ENCODE peak calls at places on chromosomes 6 and 20, in six cellular contexts. B is type B pancreatic cell, A is ovary, U is AG09319, I is pancreas, Y is SK-N-SH. D is an unnamed sample.
A peak's percentile ranks its signal among the peaks of the same experiment; 100 is the strongest.

GRCh38 chr6:41503841-41504525 is 42.2 kb upstream of the FOXP4 start:
- DNase-seq in I (no peak), U (no peak), B (no peak), Y (peak; percentile 82), A (peak; percentile 59), D (no peak)

GRCh38 chr6:46221221-46221793 is 50.5 kb upstream of the ENPP5 start:
- DNase-seq in I (no peak), Y (no peak), U (peak; percentile 3), A (no peak), B (no peak), D (no peak)

GRCh38 chr6:86937219-86938079 is at the start of gene HTR1E:
- DNase-seq in U (no peak), B (peak; percentile 68), Y (peak; percentile 86), A (peak; percentile 68), I (peak; percentile 64), D (peak; percentile 74)

GRCh38 chr6:112224088-112224487 is 30.3 kb downstream of the LAMA4 start:
- DNase-seq in Y (no peak), A (no peak), B (no peak), U (no peak), I (no peak), D (no peak)

GRCh38 chr6:127550403-127550802 is 26.6 kb upstream of the C6orf58 start:
- DNase-seq in Y (no peak), A (no peak), I (no peak), U (peak; percentile 20), B (no peak), D (no peak)

GRCh38 chr6:79193971-79194370 is 40.5 kb downstream of the HMGN3 start:
- DNase-seq in Y (no peak), I (no peak), A (no peak), B (no peak), U (no peak), D (no peak)

GRCh38 chr6:10951675-10952282 is 64.9 kb downstream of the SYCP2L start:
- DNase-seq in A (no peak), Y (peak; percentile 39), U (peak; percentile 35), B (no peak), I (no peak), D (no peak)

GRCh38 chr6:7975764-7976146 is 65.2 kb upstream of the TXNDC5 start:
- DNase-seq in Y (no peak), I (no peak), B (no peak), U (no peak), A (peak; percentile 24), D (peak; percentile 36)

GRCh38 chr6:3252861-3253596 is 5.7 kb upstream of the PSMG4 start:
- DNase-seq in B (no peak), I (no peak), U (no peak), A (no peak), Y (no peak), D (no peak)

GRCh38 chr6:145043926-145044500 is 691.3 kb downstream of the EPM2A start:
- DNase-seq in A (no peak), B (no peak), U (no peak), I (no peak), Y (no peak), D (no peak)

GRCh38 chr20:1761116-1761515 is 103.5 kb upstream of the SIRPG start:
- DNase-seq in I (no peak), A (no peak), Y (no peak), B (no peak), U (peak; percentile 5), D (no peak)

GRCh38 chr6:31836676-31837611 is 9.4 kb downstream of the HSPA1B start:
- DNase-seq in Y (no peak), I (no peak), A (no peak), B (no peak), U (no peak), D (no peak)

GRCh38 chr6:39496951-39497350 is 174.4 kb upstream of the KCNK16 start:
- DNase-seq in U (peak; percentile 46), Y (no peak), B (no peak), A (peak; percentile 79), I (no peak), D (no peak)

GRCh38 chr6:96391776-96392175 is 129.8 kb upstream of the UFL1 start:
- DNase-seq in I (peak; percentile 10), Y (peak; percentile 20), U (no peak), B (no peak), A (no peak), D (peak; percentile 33)

GRCh38 chr6:143059616-143060353 is 904 bp upstream of the AIG1 start:
- DNase-seq in I (peak; percentile 45), B (no peak), A (peak; percentile 28), Y (peak; percentile 13), U (peak; percentile 78), D (no peak)

GRCh38 chr6:53375851-53376250 is 27.1 kb upstream of the ELOVL5 start:
- DNase-seq in A (no peak), I (no peak), Y (no peak), B (no peak), U (no peak), D (no peak)

GRCh38 chr6:122947355-122947754 is 48.7 kb upstream of the CLVS2 start:
- DNase-seq in A (no peak), I (no peak), Y (peak; percentile 36), U (no peak), B (no peak), D (no peak)

GRCh38 chr6:71338540-71339316 is 50.1 kb downstream of the OGFRL1 start:
- DNase-seq in I (no peak), Y (no peak), B (no peak), U (no peak), A (no peak), D (no peak)

GRCh38 chr6:127816643-127817042 is 84.2 kb downstream of the THEMIS start:
- DNase-seq in I (no peak), B (no peak), A (no peak), Y (no peak), U (no peak), D (no peak)

GRCh38 chr6:37324131-37325033 is 29.4 kb upstream of the RNF8 start:
- DNase-seq in I (no peak), B (no peak), U (no peak), A (no peak), Y (no peak), D (no peak)

GRCh38 chr6:26033942-26034354 is 53.3 kb upstream of the HFE start:
- DNase-seq in Y (no peak), A (no peak), U (no peak), I (no peak), B (no peak), D (no peak)

GRCh38 chr6:143110572-143110971 is 49.9 kb downstream of the AIG1 start:
- DNase-seq in U (no peak), Y (no peak), I (no peak), A (no peak), B (no peak), D (no peak)

GRCh38 chr6:143952947-143953346 is 55.1 kb downstream of the PLAGL1 start:
- DNase-seq in I (no peak), Y (no peak), A (no peak), U (no peak), B (no peak), D (no peak)

GRCh38 chr6:13733178-13733851 is 21.7 kb upstream of the RANBP9 start:
- DNase-seq in A (peak; percentile 87), U (peak; percentile 77), I (peak; percentile 29), B (no peak), Y (no peak), D (peak; percentile 15)

GRCh38 chr6:92110390-92110789 is 1309.0 kb downstream of the EPHA7 start:
- DNase-seq in Y (no peak), U (no peak), A (no peak), B (no peak), I (no peak), D (no peak)

GRCh38 chr6:71199796-71200195 is 88.8 kb upstream of the OGFRL1 start:
- DNase-seq in U (no peak), B (no peak), I (no peak), A (no peak), Y (no peak), D (no peak)

GRCh38 chr6:37137881-37138568 is 31.9 kb upstream of the PIM1 start:
- DNase-seq in I (no peak), A (no peak), B (no peak), U (no peak), Y (no peak), D (no peak)

GRCh38 chr6:85405175-85405852 is 44.6 kb upstream of the NT5E start:
- DNase-seq in B (no peak), I (peak; percentile 56), A (no peak), Y (no peak), U (peak; percentile 54), D (no peak)

DNA sequence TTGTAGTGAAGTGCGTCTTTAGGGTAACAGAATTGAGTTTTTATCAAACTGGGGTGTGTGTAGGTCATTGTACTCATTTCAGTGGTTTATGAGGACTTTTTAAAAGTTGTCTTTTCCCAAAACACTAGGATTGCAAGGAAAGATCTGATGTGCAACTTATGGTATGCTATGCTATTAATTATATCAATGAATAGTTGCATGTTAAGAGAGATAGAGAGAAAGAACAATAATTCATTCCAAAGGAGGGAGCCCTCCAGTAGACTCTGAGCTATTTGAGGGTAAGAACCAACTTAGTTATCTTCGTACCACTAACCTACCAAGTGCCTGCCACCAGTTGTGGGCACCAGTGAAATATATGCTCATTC is 117.1 kb downstream of the RNF144B start:
- DNase-seq in U (no peak), A (no peak), Y (no peak), B (no peak), I (no peak), D (no peak)
- TF ChIP-seq CTCF in U (no peak), A (no peak), Y (no peak), B (peak; percentile 7), I (no peak), D (no peak)

GRCh38 chr6:21754891-21755290 is 161.3 kb downstream of the SOX4 start:
- DNase-seq in U (no peak), B (no peak), Y (no peak), I (no peak), A (no peak), D (no peak)

GRCh38 chr6:21756487-21756886 is 162.9 kb downstream of the SOX4 start:
- DNase-seq in I (no peak), A (no peak), Y (no peak), U (no peak), B (no peak), D (no peak)

GRCh38 chr6:21764989-21765388 is 171.4 kb downstream of the SOX4 start:
- DNase-seq in B (no peak), Y (no peak), A (no peak), I (no peak), U (no peak), D (no peak)

GRCh38 chr6:21759721-21760120 is 166.2 kb downstream of the SOX4 start:
- DNase-seq in Y (no peak), U (no peak), B (no peak), A (no peak), I (no peak), D (no peak)
- TF ChIP-seq CTCF in Y (no peak), U (no peak), B (no peak), A (no peak), I (no peak), D (no peak)

GRCh38 chr6:149234051-149234962 is 83.2 kb upstream of the TAB2 start:
- DNase-seq in Y (no peak), U (no peak), I (no peak), B (no peak), A (no peak), D (no peak)
- TF ChIP-seq CTCF in Y (peak; percentile 9), U (no peak), I (no peak), B (no peak), A (no peak), D (no peak)

GRCh38 chr20:52727740-52728456 is 244.3 kb upstream of the TSHZ2 start:
- DNase-seq in U (no peak), B (no peak), I (no peak), Y (no peak), A (no peak), D (no peak)

GRCh38 chr20:52724586-52724985 is 247.6 kb upstream of the TSHZ2 start:
- DNase-seq in B (no peak), I (no peak), A (no peak), U (no peak), Y (no peak), D (no peak)

GRCh38 chr20:52722926-52723325 is 249.2 kb upstream of the TSHZ2 start:
- DNase-seq in B (no peak), I (no peak), U (no peak), A (no peak), Y (no peak), D (no peak)
- TF ChIP-seq CTCF in B (no peak), I (no peak), U (no peak), A (no peak), Y (no peak), D (no peak)